ENCODE peak calls at places on chromosomes 13 and 19, in nine cellular contexts. Y is aorta; U is left colon; E is activated T-helper 1 cell treated with anti-CD3 and anti-CD28 coated beads, Interleukin-12 subunit alpha, Interleukin-12 subunit beta, Interleukin-2, Interleukin-4 antibody, amounts not matched to agents 30 ng/mL and 10 ng/mL and 1 ng/mL, durations not matched to agents 14 hours and 24 hours and 36 hours; W is AG04450; A is T-helper 1 cell; G is Kasumi-1; P is PC-3; N is T-helper 2 cell. D is an unnamed sample.

GRCh38 chr13:107808388-107808787 is 406.9 kb downstream of the LIG4 start:
- DNase-seq in Y (no peak), U (no peak), E (no peak), W (no peak), A (no peak), G (no peak), P (no peak), N (no peak), D (no peak)

GRCh38 chr19:40365613-40366401 is 17.3 kb downstream of the PLD3 start:
- DNase-seq in Y (peak; percentile 90), U (peak; percentile 39), E (no peak), W (peak; percentile 39), A (no peak), G (no peak), P (peak; percentile 65), N (no peak), D (no peak)

GRCh38 chr19:15622991-15623390 is 8.0 kb downstream of the CYP4F8 start:
- DNase-seq in Y (no peak), U (peak; percentile 68), E (no peak), W (no peak), A (no peak), G (no peak), P (peak; percentile 38), N (no peak), D (no peak)

GRCh38 chr13:114077938-114078335 is 54.5 kb downstream of the RASA3 start:
- DNase-seq in Y (no peak), U (peak; percentile 22), E (no peak), W (no peak), A (no peak), G (no peak), P (no peak), N (no peak), D (peak; percentile 10)

GRCh38 chr13:66775196-66775595 is 454.9 kb downstream of the PCDH9 start:
- DNase-seq in Y (no peak), U (no peak), E (no peak), W (no peak), A (no peak), G (no peak), P (no peak), N (no peak), D (no peak)

GRCh38 chr13:36788276-36788675 is 30.7 kb upstream of the RFXAP start:
- DNase-seq in Y (no peak), U (no peak), E (no peak), W (no peak), A (no peak), G (no peak), P (peak; percentile 78), N (no peak), D (no peak)

GRCh38 chr19:5877869-5878268 is 7.5 kb upstream of the FUT5 start:
- DNase-seq in Y (no peak), U (no peak), E (no peak), W (no peak), A (no peak), G (no peak), P (no peak), N (no peak), D (no peak)

GRCh38 chr13:48144413-48145035 is 49.6 kb upstream of the MED4 start:
- DNase-seq in Y (no peak), U (no peak), E (no peak), W (no peak), A (no peak), G (peak; percentile 94), P (no peak), N (no peak), D (no peak)

GRCh38 chr19:18379803-18380747 is 5.9 kb upstream of the GDF15 start:
- DNase-seq in Y (peak; percentile 94), U (peak; percentile 95), E (no peak), W (peak; percentile 84), A (no peak), G (no peak), P (peak; percentile 94), N (no peak), D (peak; percentile 90)

GRCh38 chr13:23450340-23451046 is 17.0 kb upstream of the SACS start:
- DNase-seq in Y (no peak), U (no peak), E (no peak), W (no peak), A (no peak), G (no peak), P (no peak), N (no peak), D (no peak)

GRCh38 chr19:49497047-49497789 is 984 bp downstream of the RPS11 start:
- DNase-seq in Y (no peak), U (peak; percentile 83), E (peak; percentile 65), W (no peak), A (peak; percentile 63), G (peak; percentile 76), P (peak; percentile 65), N (peak; percentile 77), D (peak; percentile 84)

GRCh38 chr13:112057736-112058518 is 9.0 kb upstream of the SOX1 start:
- DNase-seq in Y (no peak), U (no peak), E (no peak), W (no peak), A (no peak), G (no peak), P (no peak), N (no peak), D (no peak)

GRCh38 chr19:15911599-15912237 is 13.8 kb upstream of the CYP4F2 start:
- DNase-seq in Y (no peak), U (no peak), E (no peak), W (no peak), A (no peak), G (no peak), P (no peak), N (no peak), D (no peak)

GRCh38 chr13:77124423-77124822 is 97.5 kb upstream of the FBXL3 start:
- DNase-seq in Y (no peak), U (no peak), E (no peak), W (no peak), A (no peak), G (no peak), P (no peak), N (no peak), D (no peak)

GRCh38 chr13:45770886-45771285 is 68.8 kb downstream of the CBY2 start:
- DNase-seq in Y (no peak), U (no peak), E (no peak), W (no peak), A (no peak), G (no peak), P (no peak), N (no peak), D (no peak)

GRCh38 chr19:23957660-23958281 is 43.1 kb downstream of the ZNF726 start:
- DNase-seq in Y (no peak), U (no peak), E (no peak), W (peak; percentile 34), A (no peak), G (no peak), P (peak; percentile 94), N (no peak), D (no peak)

GRCh38 chr13:30192320-30193093 is 114.8 kb downstream of the KATNAL1 start:
- DNase-seq in Y (no peak), U (no peak), E (no peak), W (no peak), A (no peak), G (no peak), P (no peak), N (no peak), D (no peak)

GRCh38 chr19:18300930-18301717 is 19.7 kb upstream of the JUND start:
- DNase-seq in Y (peak; percentile 97), U (peak; percentile 73), E (no peak), W (no peak), A (no peak), G (no peak), P (peak; percentile 51), N (no peak), D (peak; percentile 93)

GRCh38 chr13:82412749-82413148 is 1469.5 kb downstream of the SLITRK1 start:
- DNase-seq in Y (no peak), U (no peak), E (no peak), W (no peak), A (no peak), G (no peak), P (no peak), N (no peak), D (no peak)

GRCh38 chr13:112880221-112880641 is 88.8 kb upstream of the MCF2L start:
- DNase-seq in Y (peak; percentile 73), U (no peak), E (no peak), W (no peak), A (no peak), G (no peak), P (no peak), N (no peak), D (no peak)

GRCh38 chr19:33868821-33869412 is 72.2 kb downstream of the KCTD15 start:
- DNase-seq in Y (peak; percentile 83), U (peak; percentile 30), E (no peak), W (no peak), A (no peak), G (no peak), P (no peak), N (no peak), D (no peak)

GRCh38 chr19:46990998-46991676 is 28.5 kb upstream of the NPAS1 start:
- DNase-seq in Y (peak; percentile 93), U (peak; percentile 74), E (peak; percentile 51), W (peak; percentile 74), A (peak; percentile 26), G (peak; percentile 63), P (peak; percentile 78), N (peak; percentile 47), D (peak; percentile 90)

GRCh38 chr19:41131186-41131585 is 17.0 kb downstream of the CYP2F1 start:
- DNase-seq in Y (peak; percentile 51), U (no peak), E (no peak), W (no peak), A (no peak), G (no peak), P (no peak), N (no peak), D (no peak)

GRCh38 chr13:44393391-44393790 is 19.8 kb downstream of the SERP2 start:
- DNase-seq in Y (no peak), U (peak; percentile 65), E (no peak), W (no peak), A (no peak), G (peak; percentile 48), P (no peak), N (no peak), D (peak; percentile 64)

GRCh38 chr19:52653161-52653560 is 15.0 kb upstream of the ZNF83 start:
- DNase-seq in Y (no peak), U (no peak), E (no peak), W (no peak), A (no peak), G (no peak), P (no peak), N (no peak), D (no peak)

GRCh38 chr19:41993612-41994483 is at the start of gene ATP1A3:
- DNase-seq in Y (no peak), U (no peak), E (peak; percentile 57), W (no peak), A (peak; percentile 28), G (peak; percentile 34), P (peak; percentile 57), N (peak; percentile 53), D (no peak)

GRCh38 chr13:30403491-30403890 is 18.8 kb upstream of the UBE2L5 start:
- DNase-seq in Y (no peak), U (no peak), E (no peak), W (no peak), A (no peak), G (no peak), P (no peak), N (no peak), D (no peak)

GRCh38 chr13:99373436-99373835 is 66.2 kb upstream of the GPR183 start:
- DNase-seq in Y (no peak), U (no peak), E (no peak), W (no peak), A (no peak), G (no peak), P (no peak), N (no peak), D (peak; percentile 57)

GRCh38 chr13:110116072-110116487 is 190.9 kb downstream of the COL4A1 start:
- DNase-seq in Y (no peak), U (no peak), E (peak; percentile 10), W (no peak), A (no peak), G (peak; percentile 49), P (peak; percentile 76), N (peak; percentile 14), D (peak; percentile 90)

GRCh38 chr13:30114586-30115256 is 192.6 kb downstream of the KATNAL1 start:
- DNase-seq in Y (peak; percentile 97), U (peak; percentile 84), E (peak; percentile 86), W (no peak), A (peak; percentile 79), G (peak; percentile 53), P (peak; percentile 87), N (peak; percentile 87), D (peak; percentile 94)

GRCh38 chr13:98174321-98174720 is 2.7 kb downstream of the RNF113B start:
- DNase-seq in Y (no peak), U (no peak), E (no peak), W (no peak), A (no peak), G (no peak), P (no peak), N (no peak), D (no peak)